ENCODE peak calls at places on chromosomes 12 and 14, in nine cellular contexts. E is cardiac muscle cell, H is endodermal cell, T is breast epithelium, O is PC-9, G is left ventricle myocardium inferior, Y is prostate gland, U is spleen, F is neural progenitor cell. C is an unnamed sample.

GRCh38 chr14:55062517-55063351 is 11.3 kb downstream of the MAPK1IP1L start:
- DNase-seq in T (peak; percentile 29), F (no peak), O (no peak), G (peak; percentile 68), E (no peak), Y (no peak), U (no peak), H (no peak), C (no peak)

GRCh38 chr14:104149617-104150141 is 11.3 kb downstream of the KIF26A start:
- DNase-seq in O (no peak), U (no peak), H (peak; percentile 95), G (no peak), F (peak; percentile 87), Y (no peak), T (no peak), E (peak; percentile 60), C (no peak)

GRCh38 chr12:42716521-42716920 is 127.0 kb upstream of the PRICKLE1 start:
- DNase-seq in H (no peak), G (no peak), Y (no peak), U (no peak), O (no peak), E (no peak), F (no peak), T (no peak), C (peak; percentile 53)

GRCh38 chr14:21313512-21313911 is 33.6 kb downstream of the RPGRIP1 start:
- DNase-seq in Y (no peak), G (no peak), U (no peak), E (no peak), F (no peak), O (no peak), T (no peak), H (no peak), C (no peak)

GRCh38 chr12:10926263-10926662 is 2.8 kb upstream of the PRH2 start:
- DNase-seq in O (no peak), F (no peak), H (no peak), E (no peak), Y (no peak), U (no peak), G (no peak), T (no peak), C (no peak)

GRCh38 chr12:54956322-54956721 is 28.2 kb downstream of the TESPA1 start:
- DNase-seq in E (no peak), U (no peak), F (no peak), O (no peak), H (no peak), T (no peak), G (no peak), Y (no peak), C (no peak)

GRCh38 chr14:100219126-100219785 is 19.7 kb upstream of the YY1 start:
- DNase-seq in T (no peak), Y (no peak), F (no peak), G (no peak), O (no peak), U (peak; percentile 20), H (no peak), E (no peak), C (no peak)

GRCh38 chr12:7108042-7108927 is 729 bp downstream of the C1RL start:
- DNase-seq in Y (peak; percentile 52), T (peak; percentile 70), G (peak; percentile 79), O (peak; percentile 90), U (peak; percentile 97), H (peak; percentile 90), E (peak; percentile 27), F (peak; percentile 65), C (peak; percentile 29)

GRCh38 chr14:57182760-57183503 is 85.8 kb downstream of the EXOC5 start:
- DNase-seq in T (no peak), F (peak; percentile 74), U (no peak), G (no peak), O (peak; percentile 1), H (peak; percentile 78), Y (no peak), E (peak; percentile 28), C (no peak)

GRCh38 chr14:56224691-56225681 is 106.8 kb downstream of the PELI2 start:
- DNase-seq in Y (no peak), E (no peak), G (no peak), O (no peak), F (no peak), U (no peak), T (no peak), H (no peak), C (no peak)

GRCh38 chr14:59678352-59678751 is 101.7 kb upstream of the CCDC175 start:
- DNase-seq in O (no peak), E (no peak), H (no peak), T (no peak), U (no peak), Y (no peak), F (no peak), G (no peak), C (no peak)

GRCh38 chr12:10122689-10123088 is 7.3 kb downstream of the CLEC7A start:
- DNase-seq in O (no peak), E (no peak), U (no peak), G (no peak), Y (no peak), H (no peak), T (no peak), F (no peak), C (no peak)

GRCh38 chr14:89365071-89365801 is 51.8 kb downstream of the FOXN3 start:
- DNase-seq in H (no peak), U (no peak), Y (no peak), F (no peak), E (no peak), G (no peak), O (no peak), T (no peak), C (no peak)

GRCh38 chr14:39265741-39266588 is 32.2 kb downstream of the MIA2 start:
- DNase-seq in U (no peak), Y (no peak), O (no peak), F (no peak), H (no peak), G (peak; percentile 58), T (no peak), E (peak; percentile 5), C (no peak)

GRCh38 chr14:76464856-76465255 is 88.9 kb downstream of the ESRRB start:
- DNase-seq in H (no peak), T (no peak), E (peak; percentile 39), F (peak; percentile 22), O (no peak), G (no peak), U (no peak), Y (no peak), C (no peak)

GRCh38 chr14:66395300-66395699 is 90.9 kb upstream of the CCDC196 start:
- DNase-seq in O (peak; percentile 10), U (no peak), T (no peak), E (no peak), Y (no peak), F (no peak), G (no peak), H (peak; percentile 49), C (no peak)

GRCh38 chr14:75334191-75335051 is 55.8 kb downstream of the FOS start:
- DNase-seq in T (no peak), O (no peak), H (no peak), E (no peak), Y (no peak), U (peak; percentile 90), G (peak; percentile 60), F (no peak), C (no peak)
- H3K4me3 ChIP-seq in T (peak overlapping the region; percentile 9), O (no peak overlapping the region), H (no peak overlapping the region), E (no peak overlapping the region), Y (no peak overlapping the region), U (no peak overlapping the region), G (peak overlapping the region; percentile 1), F (no peak overlapping the region), C (no peak overlapping the region)

GRCh38 chr12:46547421-46548340 is 175.1 kb upstream of the SLC38A2 start:
- DNase-seq in O (peak; percentile 58), F (no peak), Y (no peak), E (no peak), G (no peak), U (no peak), T (no peak), H (no peak), C (no peak)
- H3K36me3 ChIP-seq in O (no peaks in the 10 kb centered on the region), F (no peaks in the 10 kb centered on the region), Y (no peaks in the 10 kb centered on the region), E (no peaks in the 10 kb centered on the region), G (no peaks in the 10 kb centered on the region), U (no peaks in the 10 kb centered on the region), T (no peaks in the 10 kb centered on the region), H (no peaks in the 10 kb centered on the region), C (no peaks in the 10 kb centered on the region)

DNA sequence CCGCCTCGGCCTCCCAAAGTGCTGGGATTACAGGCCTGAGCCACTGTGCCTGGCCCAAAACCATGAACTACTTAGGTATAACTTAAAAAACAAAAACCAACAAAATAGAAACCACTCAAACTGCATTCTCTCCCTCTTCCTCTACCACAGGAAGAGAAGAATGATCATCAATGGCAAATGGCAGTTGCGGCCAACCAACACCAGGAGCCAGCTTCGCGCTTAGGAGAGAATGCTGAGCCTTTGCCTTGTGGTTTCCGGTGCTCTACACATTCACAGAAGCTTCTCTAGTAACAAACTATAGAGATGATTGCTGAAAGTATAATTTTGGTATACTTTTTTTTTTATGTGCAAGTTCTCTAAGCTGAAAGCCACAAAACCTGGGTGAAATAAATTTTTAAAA is 17.1 kb downstream of the CATSPERB start:
- DNase-seq in E (no peak), G (no peak), H (peak; percentile 63), F (peak; percentile 7), Y (no peak), U (no peak), O (no peak), T (no peak), C (no peak)
- TF ChIP-seq CTCF in E (no peak), G (no peak), H (peak; percentile 65), F (peak; percentile 20), Y (no peak), U (no peak), O (no peak), T (no peak), C (no peak)

GRCh38 chr14:52790756-52791203 is 627 bp downstream of the GNPNAT1 start:
- DNase-seq in H (no peak), T (no peak), E (no peak), F (no peak), U (no peak), G (no peak), O (no peak), Y (no peak), C (no peak)
- H3K4me3 ChIP-seq in H (peak overlapping the region; percentile 87), T (peak overlapping the region; percentile 87), E (peak overlapping the region; percentile 48), F (peak overlapping the region; percentile 79), U (peak overlapping the region; percentile 73), G (peak overlapping the region; percentile 88), O (peak overlapping the region; percentile 85), Y (peak overlapping the region; percentile 71), C (peak overlapping the region; percentile 54)

DNA sequence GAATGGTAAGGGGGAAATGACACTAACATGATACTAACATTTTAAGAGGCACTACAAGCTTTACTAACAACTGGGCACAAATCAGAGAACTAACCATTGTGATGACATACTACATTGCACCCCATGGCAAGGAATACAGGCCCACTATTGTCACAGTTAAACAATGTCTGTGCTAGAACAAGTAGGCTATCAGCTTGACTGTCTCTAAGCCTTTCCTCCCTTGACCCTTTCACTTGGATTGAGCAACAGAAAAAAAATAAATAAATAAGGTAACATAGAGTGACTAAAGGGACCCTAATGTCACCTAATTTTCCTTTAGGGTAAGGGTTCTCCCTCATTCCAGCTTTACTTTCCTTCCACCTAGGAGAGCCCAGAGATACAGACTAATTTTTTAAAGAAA is 4.4 kb downstream of the SLC38A2 start:
- DNase-seq in T (no peak), U (no peak), G (no peak), F (no peak), E (no peak), H (no peak), O (no peak), Y (no peak), C (no peak)
- H3K36me3 ChIP-seq in T (peaks cover 11% of the 10 kb centered on the region), U (peaks cover 80% of the 10 kb centered on the region), G (peaks cover 79% of the 10 kb centered on the region), F (peaks cover 67% of the 10 kb centered on the region), E (peaks cover 74% of the 10 kb centered on the region), H (peaks cover 79% of the 10 kb centered on the region), O (peaks cover 83% of the 10 kb centered on the region), Y (peaks cover 29% of the 10 kb centered on the region), C (peaks cover 2% of the 10 kb centered on the region)